ENCODE peak calls at places on chromosomes 11 and 22, in five cellular contexts. X is kidney epithelial cell, F is HCT116, B is A549, V is COR-L47. J is an unnamed sample.

GRCh38 chr11:68090706-68091105 is 30.5 kb downstream of the CHKA start:
- DNase-seq in X (no peak), F (no peak), B (no peak), V (no peak), J (no peak)

GRCh38 chr22:40979871-40980270 is 28.7 kb downstream of the RBX1 start:
- DNase-seq in X (no peak), F (no peak), B (no peak), V (no peak), J (no peak)

GRCh38 chr22:46833228-46833627 is 70.8 kb downstream of the TBC1D22A start:
- DNase-seq in X (no peak), F (peak), B (peak), V (peak), J (no peak)

GRCh38 chr11:2588809-2589537 is 110.8 kb downstream of the KCNQ1OT1 start:
- DNase-seq in X (no peak), F (no peak), B (no peak), V (no peak), J (no peak)

GRCh38 chr22:38957808-38958207 is 399 bp downstream of the APOBEC3A start:
- DNase-seq in X (no peak), F (no peak), B (no peak), V (no peak), J (no peak)

GRCh38 chr22:49439373-49439772 is 388.3 kb downstream of the BRD1 start:
- DNase-seq in X (no peak), F (no peak), B (no peak), V (no peak), J (no peak)

GRCh38 chr22:31973739-31974138 is 29.4 kb downstream of the YWHAH start:
- DNase-seq in X (no peak), F (no peak), B (no peak), V (no peak), J (no peak)

GRCh38 chr11:106880121-106880520 is 138.2 kb downstream of the GUCY1A2 start:
- DNase-seq in X (no peak), F (no peak), B (no peak), V (no peak), J (no peak)

GRCh38 chr11:46215208-46215931 is 62.1 kb upstream of the CREB3L1 start:
- DNase-seq in X (no peak), F (no peak), B (no peak), V (no peak), J (no peak)

GRCh38 chr22:42418811-42419243 is 13.4 kb downstream of the NFAM1 start:
- DNase-seq in X (no peak), F (no peak), B (no peak), V (peak), J (no peak)

GRCh38 chr11:28730889-28731288 is 622.7 kb downstream of the METTL15 start:
- DNase-seq in X (no peak), F (no peak), B (no peak), V (no peak), J (no peak)

GRCh38 chr11:86592047-86592564 is 80.3 kb downstream of the ME3 start:
- DNase-seq in X (no peak), F (no peak), B (no peak), V (no peak), J (peak)

GRCh38 chr22:30830907-30831306 is 136.2 kb downstream of the OSBP2 start:
- DNase-seq in X (peak), F (peak), B (peak), V (no peak), J (peak)

GRCh38 chr11:17382046-17382728 is 6.3 kb downstream of the KCNJ11 start:
- DNase-seq in X (no peak), F (no peak), B (no peak), V (no peak), J (no peak)

GRCh38 chr11:69276165-69276564 is 17.8 kb upstream of the MYEOV start:
- DNase-seq in X (no peak), F (no peak), B (no peak), V (no peak), J (no peak)

GRCh38 chr11:45677811-45678515 is 12.5 kb upstream of the CHST1 start:
- DNase-seq in X (no peak), F (no peak), B (no peak), V (no peak), J (no peak)

GRCh38 chr11:10303558-10304363 is 1.1 kb upstream of the ADM start:
- DNase-seq in X (no peak), F (no peak), B (peak), V (no peak), J (no peak)

GRCh38 chr11:111945198-111945597 is 8.1 kb downstream of the DIXDC1 start:
- DNase-seq in X (no peak), F (no peak), B (no peak), V (no peak), J (no peak)

GRCh38 chr22:46613606-46613997 is 6.6 kb upstream of the GRAMD4 start:
- DNase-seq in X (no peak), F (no peak), B (no peak), V (no peak), J (no peak)

GRCh38 chr11:127791844-127792243 is 791.3 kb upstream of the KIRREL3 start:
- DNase-seq in X (no peak), F (no peak), B (no peak), V (no peak), J (no peak)

J was measured in non-pigmented ciliary epithelial cell.